ENCODE peak calls at places on chromosomes 1 and 21, in seven cellular contexts. K is ovary, Y is foreskin fibroblast, O is H9, X is AG09319, A is lower leg skin, S is neural progenitor cell. N is an unnamed sample.

GRCh38 chr1:62325076-62325475 is 5.8 kb upstream of the KANK4 start:
- DNase-seq in K (no peak), Y (peak), O (no peak), X (peak), A (no peak), S (no peak), N (no peak)

GRCh38 chr1:114352797-114353196 is 158.2 kb downstream of the TRIM33 start:
- DNase-seq in K (no peak), Y (no peak), O (no peak), X (no peak), A (no peak), S (no peak), N (peak)

GRCh38 chr21:44618504-44618903 is 6.6 kb downstream of the KRTAP10-8 start:
- DNase-seq in K (no peak), Y (no peak), O (peak), X (no peak), A (no peak), S (no peak), N (no peak)

GRCh38 chr1:93516164-93516563 is 68.2 kb downstream of the FNBP1L start:
- DNase-seq in K (no peak), Y (no peak), O (no peak), X (no peak), A (no peak), S (no peak), N (no peak)

GRCh38 chr1:66405046-66405445 is 128.9 kb upstream of the SGIP1 start:
- DNase-seq in K (no peak), Y (no peak), O (no peak), X (no peak), A (no peak), S (no peak), N (no peak)

GRCh38 chr1:205976708-205977107 is 26.5 kb downstream of the RAB7B start:
- DNase-seq in K (no peak), Y (no peak), O (peak), X (no peak), A (no peak), S (peak), N (peak)

GRCh38 chr1:233183226-233184020 is 112.1 kb downstream of the PCNX2 start:
- DNase-seq in K (no peak), Y (no peak), O (no peak), X (no peak), A (no peak), S (peak), N (no peak)

GRCh38 chr21:34801519-34802132 is 132.8 kb downstream of the CLIC6 start:
- DNase-seq in K (no peak), Y (no peak), O (peak), X (no peak), A (no peak), S (no peak), N (no peak)

GRCh38 chr1:203776636-203777035 is 11.7 kb downstream of the LAX1 start:
- DNase-seq in K (no peak), Y (no peak), O (no peak), X (no peak), A (no peak), S (peak), N (no peak)

DNA sequence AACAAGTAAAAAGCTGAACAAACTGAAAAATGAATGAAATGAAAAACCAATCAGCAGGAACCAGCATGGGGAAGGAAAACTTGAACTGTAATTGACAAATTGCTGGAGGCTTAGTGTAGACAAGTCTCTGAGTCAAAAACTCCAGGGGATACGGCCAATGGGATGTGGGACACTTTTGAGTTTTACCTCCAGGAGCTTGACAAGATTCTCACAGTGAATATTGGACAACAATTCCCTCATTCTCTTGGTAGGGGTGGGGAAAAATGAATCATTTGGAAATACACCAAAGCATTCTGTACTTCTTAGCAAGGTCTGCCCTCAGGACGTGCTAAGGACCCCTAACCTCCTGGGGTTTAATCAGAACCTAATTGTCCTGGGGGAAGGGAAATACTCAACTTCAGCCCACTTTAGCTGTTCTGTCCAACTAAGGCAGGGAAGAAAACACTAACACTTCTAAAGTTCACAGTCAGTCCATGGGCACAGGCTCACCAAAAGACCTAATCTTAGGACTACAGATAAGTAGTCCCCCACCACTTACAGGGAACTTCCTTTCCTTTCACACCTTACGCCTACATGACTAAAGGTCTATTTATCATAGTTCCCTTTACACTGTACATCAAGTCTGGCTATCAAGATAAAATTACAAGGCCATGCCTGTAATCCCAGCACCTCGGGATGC is 60.7 kb upstream of the CDC42BPA start:
- DNase-seq in K (no peak), Y (no peak), O (no peak), X (no peak), A (no peak), S (no peak), N (no peak)
- TF ChIP-seq CTCF in K (no peak), Y (no peak), O (no peak), X (no peak), A (no peak), S (no peak), N (no peak)

DNA sequence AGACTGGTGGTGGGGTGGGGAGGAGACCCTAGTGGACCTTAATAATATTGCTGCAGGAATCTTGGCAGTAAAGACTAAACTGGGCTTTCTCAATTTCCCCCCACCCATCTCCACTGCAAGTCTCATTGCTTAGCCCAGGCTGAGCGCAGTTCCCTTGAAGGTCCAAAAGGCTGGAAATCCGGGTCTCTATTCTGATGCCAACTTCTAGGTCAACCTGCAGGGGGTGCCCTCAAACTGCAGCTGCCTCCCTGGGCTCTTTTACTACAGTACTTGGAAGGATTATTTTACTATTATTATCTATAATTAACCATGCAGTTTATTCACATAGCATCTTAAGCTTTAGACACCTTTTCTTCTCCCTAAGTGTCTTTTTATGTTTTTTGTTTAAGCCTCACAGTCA is 85.4 kb upstream of the WARS2 start:
- DNase-seq in K (no peak), Y (no peak), O (no peak), X (no peak), A (no peak), S (no peak), N (no peak)
- TF ChIP-seq CTCF in K (no peak), Y (no peak), O (peak), X (peak), A (no peak), S (peak), N (no peak)

GRCh38 chr1:241266121-241266520 is 90.9 kb downstream of the RGS7 start:
- DNase-seq in K (no peak), Y (no peak), O (no peak), X (no peak), A (no peak), S (no peak), N (no peak)

GRCh38 chr1:241271427-241271826 is 85.6 kb downstream of the RGS7 start:
- DNase-seq in K (no peak), Y (no peak), O (no peak), X (no peak), A (no peak), S (no peak), N (no peak)

GRCh38 chr1:241265428-241265827 is 91.6 kb downstream of the RGS7 start:
- DNase-seq in K (no peak), Y (peak), O (no peak), X (no peak), A (no peak), S (no peak), N (no peak)

GRCh38 chr1:241270016-241270415 is 87.0 kb downstream of the RGS7 start:
- DNase-seq in K (no peak), Y (no peak), O (no peak), X (no peak), A (no peak), S (no peak), N (no peak)

DNA sequence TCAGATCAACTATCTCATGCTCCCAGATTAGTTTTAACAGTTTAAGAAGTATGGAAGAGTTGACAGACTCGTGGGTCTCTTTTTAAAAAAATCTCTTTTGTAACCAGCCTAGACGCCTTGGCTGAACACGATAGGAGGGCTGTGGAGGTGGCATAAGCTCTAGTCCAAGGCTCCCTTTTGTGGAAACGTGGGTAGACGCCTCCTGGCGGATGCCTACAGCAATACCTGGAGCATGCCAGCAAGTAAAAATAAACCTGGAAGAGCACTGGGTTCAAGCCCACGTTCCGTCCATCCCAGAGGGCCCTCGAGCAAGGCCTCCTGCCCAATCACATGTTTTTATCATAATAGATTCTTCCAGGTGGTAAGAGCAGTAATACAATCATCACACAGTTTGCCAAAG is 87.9 kb downstream of the RGS7 start:
- DNase-seq in K (no peak), Y (no peak), O (peak), X (no peak), A (no peak), S (peak), N (no peak)
- TF ChIP-seq CTCF in K (no peak), Y (no peak), O (peak), X (no peak), A (no peak), S (peak), N (no peak)

DNA sequence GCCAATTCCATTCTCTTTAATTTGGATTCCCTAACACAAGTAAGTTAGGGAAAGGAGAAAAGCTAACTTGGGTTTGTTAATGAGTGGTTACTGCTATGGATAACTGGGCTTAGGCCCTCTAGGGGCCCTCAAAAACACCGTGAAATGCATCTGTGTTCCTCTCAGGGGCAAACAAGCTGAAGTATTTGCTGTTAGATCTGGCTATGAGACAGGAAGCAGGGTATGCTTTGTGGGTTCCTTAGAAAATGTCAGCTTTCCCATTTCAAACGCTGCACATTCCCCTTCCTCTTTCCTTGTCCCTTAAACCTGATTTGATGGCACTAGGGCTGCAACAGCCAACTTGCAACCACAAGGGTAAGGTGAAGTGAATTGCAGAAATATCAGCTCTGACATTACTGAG is 5.7 kb upstream of the CAP1 start:
- DNase-seq in K (no peak), Y (no peak), O (no peak), X (no peak), A (no peak), S (no peak), N (no peak)
- TF ChIP-seq CTCF in K (no peak), Y (no peak), O (no peak), X (no peak), A (no peak), S (no peak), N (no peak)

DNA sequence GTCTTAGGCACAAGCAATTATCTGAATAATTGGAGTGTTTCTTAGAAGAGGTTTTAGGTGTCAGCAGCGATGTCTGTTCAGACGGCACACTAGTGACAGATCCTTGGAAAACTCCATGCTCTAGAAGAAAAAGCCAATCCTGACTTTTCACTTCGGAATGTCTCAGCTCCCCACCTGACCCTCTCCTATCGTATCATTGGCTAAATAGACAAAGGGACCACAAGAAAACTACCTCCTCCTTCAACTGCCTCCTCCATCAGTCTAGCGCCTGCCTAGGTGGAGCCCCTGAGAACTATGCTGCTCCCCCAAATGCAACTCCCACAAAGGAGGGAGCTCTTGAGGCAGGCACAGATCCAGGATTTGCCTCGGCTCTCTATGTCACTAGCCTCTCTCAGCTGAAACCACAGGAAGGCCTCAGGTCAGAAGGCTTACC is 148.4 kb downstream of the TOMM20 start:
- DNase-seq in K (no peak), Y (no peak), O (no peak), X (no peak), A (no peak), S (no peak), N (no peak)
- TF ChIP-seq CTCF in K (no peak), Y (no peak), O (no peak), X (no peak), A (no peak), S (no peak), N (no peak)

DNA sequence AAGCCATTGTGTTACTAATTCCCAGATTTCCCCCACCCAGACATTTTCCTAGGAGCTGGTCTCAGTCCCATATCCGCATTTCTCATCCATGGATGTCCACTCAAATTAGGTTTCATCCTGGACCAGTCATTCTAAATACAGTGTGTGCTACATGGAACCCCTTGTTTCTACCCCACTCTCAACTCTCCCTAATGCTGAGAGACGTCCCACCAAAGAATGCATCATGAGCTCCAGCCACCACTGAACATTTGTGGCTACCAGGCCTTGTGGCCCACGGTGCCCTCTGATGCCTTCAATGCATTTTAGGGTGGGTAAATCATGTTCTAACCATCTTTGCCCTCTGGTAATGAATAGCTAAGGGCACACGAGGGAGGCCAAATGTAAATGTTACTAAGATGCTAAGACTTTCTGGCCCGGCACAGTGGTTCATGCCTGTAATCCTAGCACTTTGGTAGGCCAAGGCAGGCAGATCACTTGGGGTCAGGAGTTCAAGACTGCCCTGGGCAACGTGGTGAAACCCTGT is 13.3 kb upstream of the RAB42 start:
- DNase-seq in K (no peak), Y (no peak), O (no peak), X (no peak), A (no peak), S (no peak), N (no peak)
- TF ChIP-seq CTCF in K (no peak), Y (no peak), O (no peak), X (no peak), A (no peak), S (no peak), N (no peak)

N was measured in glutamatergic neuron.